ENCODE peak calls at places on chromosomes 16 and 17, in nine cellular contexts. C is HTR-8/SVneo; K is ELR; Q is stimulated activated CD4-positive, alpha-beta T cell treated with anti-CD3 and anti-CD28 coated beads, Interleukin-2, amount 100 ng/mL, for 48 hours; V is CD8-positive, alpha-beta memory T cell; M is GM10248; Y is activated T-cell treated with anti-CD3 and anti-CD28 coated beads for 1 hour; F is Right ventricle myocardium superior; L is NCI-H1092 treated with DMSO at 0.1 percent for 48 hours. I is an unnamed sample.

GRCh38 chr16:67935402-67936123 is 1.1 kb downstream of the PSMB10 start:
- DNase-seq in L (peak; percentile 97), Q (peak; percentile 89), C (peak; percentile 99), F (peak; percentile 97), M (peak; percentile 99), Y (peak; percentile 88), V (peak; percentile 94), K (peak; percentile 98), I (peak; percentile 97)

GRCh38 chr17:77836557-77837041 is 121.9 kb upstream of the TNRC6C start:
- DNase-seq in Q (no peak), F (no peak), C (no peak), L (no peak), K (peak; percentile 71), Y (no peak), M (no peak), V (no peak), I (no peak)

GRCh38 chr16:53967172-53967571 is 263.2 kb downstream of the FTO start:
- DNase-seq in C (no peak), V (no peak), Y (no peak), M (no peak), Q (no peak), F (no peak), L (no peak), K (no peak), I (no peak)

GRCh38 chr17:15441315-15441714 is 26.1 kb downstream of the CDRT4 start:
- DNase-seq in L (no peak), M (no peak), K (no peak), C (no peak), V (no peak), Q (no peak), Y (no peak), F (no peak), I (no peak)

GRCh38 chr16:85751665-85752501 is 987 bp upstream of the C16orf74 start:
- DNase-seq in Y (no peak), K (peak; percentile 88), F (no peak), C (peak; percentile 62), V (no peak), L (no peak), M (no peak), Q (no peak), I (peak; percentile 24)

GRCh38 chr17:76013377-76013932 is 12.8 kb downstream of the CDK3 start:
- DNase-seq in Y (no peak), L (no peak), Q (no peak), M (no peak), C (no peak), F (no peak), K (peak; percentile 32), V (no peak), I (no peak)

GRCh38 chr16:84368327-84368996 is at the start of gene ATP2C2:
- DNase-seq in Y (no peak), C (no peak), K (no peak), Q (no peak), M (no peak), F (no peak), V (no peak), L (no peak), I (no peak)

GRCh38 chr17:77690271-77691161 is 268.0 kb upstream of the TNRC6C start:
- DNase-seq in L (no peak), F (no peak), V (no peak), M (no peak), K (no peak), Y (no peak), C (no peak), Q (no peak), I (peak; percentile 73)

GRCh38 chr17:65783845-65784334 is 222.4 kb upstream of the AXIN2 start:
- DNase-seq in L (no peak), V (no peak), C (peak; percentile 24), Y (no peak), M (no peak), F (no peak), Q (no peak), K (peak; percentile 88), I (no peak)

GRCh38 chr16:586645-587590 is 2.9 kb upstream of the RAB40C start:
- DNase-seq in K (no peak), F (no peak), V (no peak), L (no peak), Y (no peak), Q (no peak), C (no peak), M (no peak), I (no peak)

GRCh38 chr16:28596840-28597691 is at the start of gene SULT1A2:
- DNase-seq in L (no peak), K (no peak), F (no peak), C (no peak), Q (no peak), Y (no peak), V (no peak), M (no peak), I (no peak)

GRCh38 chr17:70668938-70669778 is 499.8 kb downstream of the KCNJ2 start:
- DNase-seq in C (no peak), Q (no peak), F (no peak), K (no peak), L (no peak), Y (no peak), V (no peak), M (no peak), I (no peak)

GRCh38 chr17:62064029-62064790 is 868 bp downstream of the MED13 start:
- DNase-seq in F (no peak), L (no peak), M (no peak), Q (no peak), V (no peak), Y (no peak), C (peak; percentile 28), K (peak; percentile 66), I (peak; percentile 29)

GRCh38 chr17:5826384-5826783 is 242.1 kb upstream of the NLRP1 start:
- DNase-seq in F (no peak), V (no peak), L (no peak), M (no peak), Y (no peak), Q (no peak), C (no peak), K (peak; percentile 81), I (no peak)

GRCh38 chr16:79897444-79898146 is 297.1 kb upstream of the MAF start:
- DNase-seq in Y (no peak), K (no peak), V (no peak), Q (no peak), F (no peak), C (no peak), L (no peak), M (no peak), I (no peak)

GRCh38 chr16:86030116-86030515 is 131.2 kb downstream of the IRF8 start:
- DNase-seq in V (no peak), C (no peak), F (no peak), K (no peak), Q (no peak), M (no peak), Y (no peak), L (no peak), I (no peak)

GRCh38 chr17:9389116-9389515 is 186.5 kb downstream of the STX8 start:
- DNase-seq in Q (no peak), F (no peak), L (no peak), V (no peak), M (peak; percentile 69), K (peak; percentile 81), C (peak; percentile 66), Y (no peak), I (no peak)

GRCh38 chr16:67207857-67208524 is 9.1 kb downstream of the ELMO3 start:
- DNase-seq in F (no peak), K (peak; percentile 84), C (peak; percentile 28), L (no peak), V (no peak), M (no peak), Y (no peak), Q (no peak), I (no peak)

I was measured in OCI-LY7.